ENCODE peak calls at places on chromosome 14, in six cellular contexts. B is IMR-90, H is lower lobe of right lung, M is mucosa of descending colon, L is right atrium auricular region, Y is upper lobe of left lung. X is an unnamed sample.
A peak's percentile ranks its signal among the peaks of the same experiment; 100 is the strongest.

GRCh38 chr14:45227566-45227965 is 25.4 kb downstream of the MIS18BP1 start:
- DNase-seq in M (no peak), L (no peak), H (no peak), Y (no peak), B (peak; percentile 55), X (no peak)

GRCh38 chr14:35854696-35855270 is 28.6 kb downstream of the BRMS1L start:
- DNase-seq in H (no peak), B (no peak), Y (no peak), L (no peak), M (no peak), X (no peak)

GRCh38 chr14:71753126-71753830 is 179.0 kb upstream of the RGS6 start:
- DNase-seq in L (peak; percentile 94), M (peak; percentile 93), B (peak; percentile 85), H (peak; percentile 89), Y (peak; percentile 85), X (peak; percentile 82)

GRCh38 chr14:59199205-59199604 is 10.7 kb downstream of the DAAM1 start:
- DNase-seq in L (no peak), Y (no peak), B (no peak), M (no peak), H (no peak), X (no peak)

GRCh38 chr14:32478027-32478426 is 148.9 kb downstream of the AKAP6 start:
- DNase-seq in L (no peak), H (no peak), Y (no peak), M (no peak), B (no peak), X (peak; percentile 98)

GRCh38 chr14:56821807-56822615 is 11.7 kb upstream of the OTX2 start:
- DNase-seq in M (no peak), L (no peak), H (no peak), B (no peak), Y (no peak), X (no peak)

GRCh38 chr14:20377171-20377570 is 33.7 kb downstream of the PARP2 start:
- DNase-seq in H (no peak), Y (no peak), B (no peak), L (no peak), M (no peak), X (no peak)

GRCh38 chr14:67392123-67392522 is 19.8 kb downstream of the PLEK2 start:
- DNase-seq in H (no peak), M (no peak), B (no peak), L (no peak), Y (no peak), X (no peak)

GRCh38 chr14:62921466-62921865 is 123.8 kb downstream of the KCNH5 start:
- DNase-seq in Y (no peak), M (no peak), H (no peak), L (no peak), B (peak; percentile 22), X (no peak)

GRCh38 chr14:34971801-34972200 is 11.0 kb upstream of the SRP54 start:
- DNase-seq in H (no peak), M (no peak), Y (no peak), L (no peak), B (no peak), X (no peak)

GRCh38 chr14:101895256-101895655 is 69.1 kb upstream of the DYNC1H1 start:
- DNase-seq in M (no peak), Y (no peak), B (no peak), L (no peak), H (no peak), X (no peak)

GRCh38 chr14:50060871-50061663 is 55.3 kb downstream of the VCPKMT start:
- DNase-seq in L (peak; percentile 79), H (no peak), B (peak; percentile 95), Y (peak; percentile 64), M (peak; percentile 49), X (peak; percentile 93)

GRCh38 chr14:23252006-23252405 is 14.3 kb downstream of the RNF212B start:
- DNase-seq in M (no peak), H (no peak), L (no peak), B (no peak), Y (no peak), X (no peak)

GRCh38 chr14:97878727-97879126 is 1081.5 kb downstream of the VRK1 start:
- DNase-seq in B (no peak), Y (no peak), H (no peak), L (peak; percentile 69), M (peak; percentile 8), X (peak; percentile 30)

GRCh38 chr14:89294060-89294459 is 123.0 kb downstream of the FOXN3 start:
- DNase-seq in H (no peak), B (no peak), M (no peak), L (no peak), Y (no peak), X (no peak)

GRCh38 chr14:80926706-80927384 is 14.7 kb downstream of the CEP128 start:
- DNase-seq in L (no peak), Y (no peak), B (peak; percentile 90), M (no peak), H (no peak), X (peak; percentile 78)

GRCh38 chr14:105314287-105315185 is at the start of gene PACS2:
- DNase-seq in Y (peak; percentile 74), M (peak; percentile 79), B (peak; percentile 85), L (peak; percentile 68), H (peak; percentile 82), X (peak; percentile 82)

GRCh38 chr14:75452324-75452723 is 24.5 kb downstream of the JDP2 start:
- DNase-seq in H (no peak), B (no peak), Y (no peak), M (no peak), L (no peak), X (peak; percentile 38)

GRCh38 chr14:75450381-75451276 is 22.8 kb downstream of the JDP2 start:
- DNase-seq in Y (peak; percentile 75), M (peak; percentile 78), L (no peak), H (peak; percentile 62), B (peak; percentile 40), X (no peak)

GRCh38 chr14:75453817-75454434 is 26.1 kb downstream of the JDP2 start:
- DNase-seq in Y (no peak), M (no peak), H (no peak), L (no peak), B (no peak), X (no peak)

GRCh38 chr14:75454963-75455546 is 27.2 kb downstream of the JDP2 start:
- DNase-seq in B (peak; percentile 76), M (no peak), Y (peak; percentile 76), H (peak; percentile 72), L (peak; percentile 87), X (peak; percentile 82)

DNA sequence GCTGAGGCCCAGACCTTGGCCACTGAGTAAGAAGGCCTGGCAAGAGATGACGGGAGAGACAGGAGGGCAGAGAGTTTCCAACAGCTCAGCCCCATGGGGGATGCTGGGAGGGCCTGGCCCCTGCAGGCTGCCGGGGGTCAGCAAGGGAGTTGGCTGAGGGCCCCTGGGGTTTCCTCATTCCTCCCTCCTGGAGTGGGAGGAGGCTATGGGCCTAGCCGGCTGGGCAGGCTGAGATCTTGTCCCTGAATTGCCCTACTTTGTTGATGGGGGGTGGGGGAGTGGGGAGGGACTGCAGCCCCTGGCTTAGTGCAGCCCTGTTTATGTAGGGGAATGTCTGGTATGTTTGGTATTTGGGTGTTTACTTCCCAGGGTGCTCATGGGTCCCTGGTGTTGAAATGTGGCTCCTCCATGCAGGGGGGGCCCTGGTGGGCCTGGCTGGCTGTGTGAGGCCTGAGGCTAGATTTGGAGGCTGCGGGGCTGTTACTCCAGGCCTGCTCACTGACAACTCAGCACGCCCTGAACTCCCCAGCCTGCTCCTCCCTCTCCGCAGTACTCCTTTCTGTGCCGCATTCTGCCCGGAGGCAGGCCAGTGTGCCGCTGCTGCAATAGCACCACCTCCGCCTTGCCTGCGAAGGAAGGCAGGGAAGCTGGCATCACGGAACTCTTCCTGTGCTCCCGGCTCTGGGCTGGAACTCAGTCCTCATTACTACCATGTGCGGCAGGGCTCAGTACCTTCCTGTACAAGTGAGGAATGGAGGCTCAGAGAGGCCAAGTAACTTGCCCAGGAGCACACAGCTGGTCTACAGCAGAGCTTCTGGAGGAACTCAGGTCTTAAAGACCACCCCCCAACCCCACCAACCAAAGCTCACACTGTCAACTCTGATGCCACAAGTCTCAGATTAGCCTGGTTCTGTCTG is 25.3 kb downstream of the JDP2 start:
- DNase-seq in L (peak; percentile 73), Y (peak; percentile 48), H (peak; percentile 71), M (no peak), B (peak; percentile 89), X (peak; percentile 97)
- TF ChIP-seq CTCF in L (no peak), Y (no peak), H (no peak), M (no peak), B (no peak), X (no peak)

DNA sequence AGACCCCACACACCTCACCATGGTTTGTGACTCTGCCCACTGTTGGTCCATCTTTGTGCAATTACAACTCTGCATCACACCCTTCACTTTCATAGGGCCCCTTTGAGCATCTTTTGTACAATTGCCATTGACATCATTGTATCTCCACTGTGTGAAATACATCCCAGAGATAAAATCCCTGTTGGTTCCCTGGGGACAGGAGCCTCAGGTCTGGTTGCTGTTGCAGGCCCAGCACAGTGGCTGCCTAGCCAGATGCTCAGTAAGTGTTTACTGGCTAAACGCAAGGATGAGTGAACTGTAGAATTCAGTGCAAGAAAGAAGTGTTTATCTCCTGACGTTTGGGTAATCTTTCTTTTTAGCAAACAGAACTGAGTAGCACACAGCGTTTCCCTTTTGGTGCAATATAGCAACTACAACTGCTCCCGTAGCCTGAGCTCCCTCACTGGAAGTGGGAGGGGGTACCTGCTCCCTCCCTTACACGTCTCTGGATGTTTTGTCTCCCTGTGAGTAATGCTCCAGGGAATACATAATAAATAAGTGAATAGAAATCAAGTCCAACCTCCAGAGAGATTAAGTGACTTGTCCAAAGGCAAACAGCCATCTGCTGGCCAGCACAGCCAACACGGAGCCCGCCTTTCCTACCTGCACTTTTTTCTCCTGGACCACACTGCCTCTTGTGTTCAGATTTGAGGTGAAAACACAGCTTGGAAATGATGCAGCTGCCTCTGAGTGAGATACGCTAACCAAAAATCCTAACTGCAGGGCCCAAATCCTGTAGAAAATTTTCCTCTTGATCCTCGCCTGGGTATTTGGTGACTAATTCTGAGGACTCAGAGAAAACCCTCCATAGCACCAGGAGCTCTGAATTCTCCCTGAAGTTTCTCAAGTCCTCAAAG is 27.4 kb downstream of the GALNT16 start:
- DNase-seq in M (no peak), L (peak; percentile 60), H (no peak), B (no peak), Y (no peak), X (no peak)
- TF ChIP-seq CTCF in M (no peak), L (no peak), H (no peak), B (peak; percentile 3), Y (no peak), X (no peak)

DNA sequence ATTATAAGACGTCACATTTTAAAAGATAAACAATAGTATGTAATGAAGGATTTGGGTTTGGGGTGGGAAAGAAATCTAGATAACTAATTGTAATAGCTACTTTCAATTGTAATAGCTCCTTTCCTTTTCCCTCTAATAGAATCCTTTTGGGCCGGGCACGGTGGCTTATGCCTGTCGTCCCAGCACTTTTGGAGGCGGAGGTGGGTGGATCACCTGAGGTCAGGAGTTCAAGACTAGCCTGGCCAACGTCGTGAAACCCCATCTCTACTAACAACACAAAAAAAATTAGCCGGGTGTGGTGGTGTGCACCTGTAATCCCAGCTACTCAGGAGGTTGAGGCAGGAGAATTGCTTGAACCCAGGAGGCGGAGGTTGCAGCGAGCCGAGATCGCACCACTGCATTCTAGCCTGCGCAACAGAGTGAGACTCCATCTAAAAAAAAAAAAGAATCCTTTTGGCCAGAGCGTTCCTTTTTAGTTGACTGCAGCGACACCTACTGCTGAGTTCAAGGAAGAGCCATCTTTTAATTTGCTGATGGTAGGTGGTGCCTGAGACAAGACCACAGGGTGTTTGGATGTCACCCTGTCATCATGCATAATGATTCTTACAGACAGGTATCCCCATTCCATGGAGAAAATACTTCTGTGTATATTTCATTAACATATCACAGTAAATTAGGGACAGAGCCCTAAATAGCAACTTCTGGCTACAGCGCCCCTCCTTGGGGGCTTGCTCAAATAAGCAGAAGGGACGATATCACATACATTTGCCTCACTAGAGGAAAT is 79.5 kb downstream of the ARMH4 start:
- DNase-seq in M (peak; percentile 41), Y (no peak), L (no peak), H (no peak), B (peak; percentile 74), X (peak; percentile 72)
- TF ChIP-seq CTCF in M (peak; percentile 13), Y (peak; percentile 50), L (peak; percentile 80), H (peak; percentile 62), B (peak; percentile 83), X (peak; percentile 85)

GRCh38 chr14:95456281-95456680 is 60.2 kb downstream of the SYNE3 start:
- DNase-seq in B (no peak), H (no peak), M (no peak), Y (no peak), L (no peak), X (no peak)
- TF ChIP-seq CTCF in B (no peak), H (no peak), M (no peak), Y (no peak), L (no peak), X (no peak)

X was measured in AG10803.